ENCODE peak calls at places on chromosomes 16 and 17, in nine cellular contexts. One of them, this sample, is unnamed.

GRCh38 chr17:32784113-32784512 is 92.8 kb downstream of the MYO1D start:
- ATAC-seq in omental fat pad: no peak
- ATAC-seq in activated B cell treated with CpG ODN at 0.5 μM for 24 hours: no peak
- ATAC-seq in HCT116: no peak
- ATAC-seq in A549: no peak
- ATAC-seq in mucosa of descending colon: peak; percentile 62
- ATAC-seq in lung: no peak
- ATAC-seq in activated CD8-positive, alpha-beta T cell treated with anti-CD3 and anti-CD28 coated beads for 36 hours: no peak
- ATAC-seq in IMR-90: no peak
- ATAC-seq in this sample: no peak

GRCh38 chr17:9356488-9356911 is 219.1 kb downstream of the STX8 start:
- ATAC-seq in A549: no peak
- ATAC-seq in activated CD8-positive, alpha-beta T cell treated with anti-CD3 and anti-CD28 coated beads for 36 hours: no peak
- ATAC-seq in mucosa of descending colon: no peak
- ATAC-seq in HCT116: no peak
- ATAC-seq in omental fat pad: no peak
- ATAC-seq in IMR-90: no peak
- ATAC-seq in activated B cell treated with CpG ODN at 0.5 μM for 24 hours: no peak
- ATAC-seq in lung: no peak
- ATAC-seq in this sample: peak; percentile 38

GRCh38 chr16:30367349-30368009 is 2.8 kb downstream of the TBC1D10B start:
- ATAC-seq in activated B cell treated with CpG ODN at 0.5 μM for 24 hours: no peak
- ATAC-seq in HCT116: no peak
- ATAC-seq in IMR-90: no peak
- ATAC-seq in omental fat pad: no peak
- ATAC-seq in activated CD8-positive, alpha-beta T cell treated with anti-CD3 and anti-CD28 coated beads for 36 hours: no peak
- ATAC-seq in lung: no peak
- ATAC-seq in A549: no peak
- ATAC-seq in mucosa of descending colon: no peak
- ATAC-seq in this sample: no peak

GRCh38 chr17:57986841-57987581 is 1.0 kb downstream of the VEZF1 start:
- ATAC-seq in activated B cell treated with CpG ODN at 0.5 μM for 24 hours: no peak
- ATAC-seq in A549: peak; percentile 28
- ATAC-seq in lung: peak; percentile 7
- ATAC-seq in mucosa of descending colon: peak; percentile 43
- ATAC-seq in IMR-90: peak; percentile 18
- ATAC-seq in HCT116: peak; percentile 12
- ATAC-seq in activated CD8-positive, alpha-beta T cell treated with anti-CD3 and anti-CD28 coated beads for 36 hours: peak; percentile 43
- ATAC-seq in omental fat pad: peak; percentile 51
- ATAC-seq in this sample: peak; percentile 25

GRCh38 chr16:24537474-24538337 is 1.7 kb upstream of the RBBP6 start:
- ATAC-seq in A549: no peak
- ATAC-seq in HCT116: peak; percentile 28
- ATAC-seq in activated CD8-positive, alpha-beta T cell treated with anti-CD3 and anti-CD28 coated beads for 36 hours: no peak
- ATAC-seq in mucosa of descending colon: no peak
- ATAC-seq in lung: no peak
- ATAC-seq in IMR-90: no peak
- ATAC-seq in omental fat pad: no peak
- ATAC-seq in activated B cell treated with CpG ODN at 0.5 μM for 24 hours: no peak
- ATAC-seq in this sample: no peak

GRCh38 chr17:51850206-51850605 is 308.3 kb downstream of the CA10 start:
- ATAC-seq in activated B cell treated with CpG ODN at 0.5 μM for 24 hours: no peak
- ATAC-seq in A549: no peak
- ATAC-seq in omental fat pad: no peak
- ATAC-seq in lung: no peak
- ATAC-seq in HCT116: no peak
- ATAC-seq in activated CD8-positive, alpha-beta T cell treated with anti-CD3 and anti-CD28 coated beads for 36 hours: no peak
- ATAC-seq in IMR-90: no peak
- ATAC-seq in mucosa of descending colon: peak; percentile 41
- ATAC-seq in this sample: no peak

GRCh38 chr17:6472517-6472916 is 28.3 kb downstream of the PIMREG start:
- ATAC-seq in IMR-90: no peak
- ATAC-seq in HCT116: no peak
- ATAC-seq in mucosa of descending colon: no peak
- ATAC-seq in omental fat pad: no peak
- ATAC-seq in A549: peak; percentile 3
- ATAC-seq in activated CD8-positive, alpha-beta T cell treated with anti-CD3 and anti-CD28 coated beads for 36 hours: no peak
- ATAC-seq in activated B cell treated with CpG ODN at 0.5 μM for 24 hours: no peak
- ATAC-seq in lung: no peak
- ATAC-seq in this sample: no peak

GRCh38 chr16:47732806-47733150 is 271.6 kb downstream of the PHKB start:
- ATAC-seq in mucosa of descending colon: no peak
- ATAC-seq in omental fat pad: no peak
- ATAC-seq in lung: no peak
- ATAC-seq in activated B cell treated with CpG ODN at 0.5 μM for 24 hours: no peak
- ATAC-seq in IMR-90: peak; percentile 66
- ATAC-seq in HCT116: peak; percentile 80
- ATAC-seq in A549: peak; percentile 79
- ATAC-seq in activated CD8-positive, alpha-beta T cell treated with anti-CD3 and anti-CD28 coated beads for 36 hours: peak; percentile 79
- ATAC-seq in this sample: no peak

GRCh38 chr16:49352923-49353322 is 20.7 kb upstream of the C16orf78 start:
- ATAC-seq in omental fat pad: no peak
- ATAC-seq in mucosa of descending colon: no peak
- ATAC-seq in HCT116: peak; percentile 69
- ATAC-seq in activated B cell treated with CpG ODN at 0.5 μM for 24 hours: no peak
- ATAC-seq in A549: no peak
- ATAC-seq in activated CD8-positive, alpha-beta T cell treated with anti-CD3 and anti-CD28 coated beads for 36 hours: no peak
- ATAC-seq in lung: no peak
- ATAC-seq in IMR-90: no peak
- ATAC-seq in this sample: no peak

GRCh38 chr17:44465897-44466296 is 37.3 kb downstream of the GPATCH8 start:
- ATAC-seq in activated CD8-positive, alpha-beta T cell treated with anti-CD3 and anti-CD28 coated beads for 36 hours: no peak
- ATAC-seq in HCT116: no peak
- ATAC-seq in omental fat pad: no peak
- ATAC-seq in mucosa of descending colon: no peak
- ATAC-seq in IMR-90: no peak
- ATAC-seq in lung: no peak
- ATAC-seq in activated B cell treated with CpG ODN at 0.5 μM for 24 hours: no peak
- ATAC-seq in A549: no peak
- ATAC-seq in this sample: no peak

GRCh38 chr16:56669005-56669839 is at the start of gene MT1H:
- ATAC-seq in activated B cell treated with CpG ODN at 0.5 μM for 24 hours: no peak
- ATAC-seq in activated CD8-positive, alpha-beta T cell treated with anti-CD3 and anti-CD28 coated beads for 36 hours: peak; percentile 37
- ATAC-seq in lung: no peak
- ATAC-seq in HCT116: no peak
- ATAC-seq in IMR-90: no peak
- ATAC-seq in mucosa of descending colon: peak; percentile 71
- ATAC-seq in omental fat pad: peak; percentile 58
- ATAC-seq in A549: no peak
- ATAC-seq in this sample: peak; percentile 17

DNA sequence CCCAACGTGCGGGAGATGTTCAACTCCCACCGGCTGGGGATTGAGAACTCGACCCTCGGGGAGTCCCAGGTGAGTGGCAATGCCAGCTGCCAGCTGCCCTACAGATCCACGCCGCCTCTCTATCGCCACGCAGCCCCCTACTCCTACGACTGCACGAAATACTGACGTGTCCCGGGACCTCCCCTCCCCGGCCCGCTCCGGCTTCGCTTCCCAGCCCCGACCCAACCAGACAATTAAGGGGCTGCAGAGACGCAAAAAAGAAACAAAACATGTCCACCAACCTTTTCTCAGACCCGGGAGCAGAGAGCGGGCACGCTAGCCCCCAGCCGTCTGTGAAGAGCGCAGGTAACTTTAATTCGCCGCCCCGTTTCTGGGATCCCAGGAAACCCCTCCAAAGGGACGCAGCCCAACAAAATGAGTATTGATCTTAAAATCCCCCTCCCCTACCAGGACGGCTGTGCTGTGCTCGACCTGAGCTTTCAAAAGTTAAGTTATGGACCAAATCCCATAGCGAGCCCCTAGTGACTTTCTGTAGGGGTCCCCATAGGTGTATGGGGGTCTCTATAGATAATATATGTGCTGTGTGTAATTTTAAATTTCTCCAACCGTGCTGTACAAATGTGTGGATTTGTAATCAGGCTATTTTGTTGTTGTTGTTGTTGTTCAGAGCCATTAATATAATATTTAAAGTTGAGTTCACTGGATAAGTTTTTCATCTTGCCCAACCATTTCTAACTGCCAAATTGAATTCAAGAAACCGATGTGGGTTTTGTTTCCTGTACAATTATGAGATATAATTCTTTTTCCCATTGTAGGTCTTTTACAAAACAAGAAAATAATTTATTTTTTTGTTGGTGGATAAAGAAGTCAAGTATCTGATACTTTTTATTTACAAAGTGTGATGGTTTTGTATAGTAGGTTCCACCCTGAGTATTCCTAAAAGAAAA is 2.3 kb downstream of the FOXC2 start:
- ATAC-seq in omental fat pad: no peak
- ATAC-seq in HCT116: no peak
- ATAC-seq in A549: no peak
- ATAC-seq in mucosa of descending colon: no peak
- ATAC-seq in lung: no peak
- ATAC-seq in activated CD8-positive, alpha-beta T cell treated with anti-CD3 and anti-CD28 coated beads for 36 hours: no peak
- ATAC-seq in IMR-90: no peak
- ATAC-seq in activated B cell treated with CpG ODN at 0.5 μM for 24 hours: no peak
- ATAC-seq in this sample: no peak
- TF ChIP-seq CTCF in omental fat pad: no peak
- TF ChIP-seq CTCF in HCT116: no peak
- TF ChIP-seq CTCF in A549: no peak
- TF ChIP-seq CTCF in mucosa of descending colon: no peak
- TF ChIP-seq CTCF in lung: no peak
- TF ChIP-seq CTCF in activated CD8-positive, alpha-beta T cell treated with anti-CD3 and anti-CD28 coated beads for 36 hours: no peak
- TF ChIP-seq CTCF in IMR-90: no peak
- TF ChIP-seq CTCF in activated B cell treated with CpG ODN at 0.5 μM for 24 hours: no peak
- TF ChIP-seq CTCF in this sample: no peak

GRCh38 chr17:30449480-30449879 is 27.7 kb upstream of the GOSR1 start:
- ATAC-seq in A549: no peak
- ATAC-seq in activated B cell treated with CpG ODN at 0.5 μM for 24 hours: no peak
- ATAC-seq in IMR-90: no peak
- ATAC-seq in lung: no peak
- ATAC-seq in activated CD8-positive, alpha-beta T cell treated with anti-CD3 and anti-CD28 coated beads for 36 hours: no peak
- ATAC-seq in omental fat pad: no peak
- ATAC-seq in mucosa of descending colon: no peak
- ATAC-seq in HCT116: no peak
- ATAC-seq in this sample: no peak

DNA sequence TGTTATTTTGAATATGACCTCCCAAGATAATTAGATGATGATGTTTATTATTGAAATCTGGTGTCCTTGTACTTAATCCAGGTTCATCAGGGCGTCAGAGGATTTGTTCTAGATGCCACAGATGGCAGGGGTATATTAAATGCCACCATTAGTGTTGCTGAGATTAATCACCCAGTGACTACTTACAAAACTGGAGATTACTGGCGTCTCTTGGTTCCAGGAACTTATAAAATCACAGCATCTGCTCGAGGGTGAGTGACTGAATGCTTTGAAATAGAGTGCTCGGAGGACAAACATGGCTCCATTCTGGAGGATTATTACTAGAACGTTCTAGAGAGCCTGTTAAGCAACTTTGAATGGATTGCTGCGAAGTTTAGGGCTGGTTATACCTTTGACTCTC is 33.5 kb upstream of the GOSR1 start:
- ATAC-seq in omental fat pad: no peak
- ATAC-seq in activated CD8-positive, alpha-beta T cell treated with anti-CD3 and anti-CD28 coated beads for 36 hours: no peak
- ATAC-seq in IMR-90: no peak
- ATAC-seq in lung: no peak
- ATAC-seq in HCT116: no peak
- ATAC-seq in mucosa of descending colon: no peak
- ATAC-seq in activated B cell treated with CpG ODN at 0.5 μM for 24 hours: no peak
- ATAC-seq in A549: no peak
- ATAC-seq in this sample: no peak
- TF ChIP-seq CTCF in omental fat pad: no peak
- TF ChIP-seq CTCF in activated CD8-positive, alpha-beta T cell treated with anti-CD3 and anti-CD28 coated beads for 36 hours: no peak
- TF ChIP-seq CTCF in IMR-90: no peak
- TF ChIP-seq CTCF in lung: no peak
- TF ChIP-seq CTCF in HCT116: no peak
- TF ChIP-seq CTCF in mucosa of descending colon: no peak
- TF ChIP-seq CTCF in activated B cell treated with CpG ODN at 0.5 μM for 24 hours: no peak
- TF ChIP-seq CTCF in A549: no peak
- TF ChIP-seq CTCF in this sample: no peak

DNA sequence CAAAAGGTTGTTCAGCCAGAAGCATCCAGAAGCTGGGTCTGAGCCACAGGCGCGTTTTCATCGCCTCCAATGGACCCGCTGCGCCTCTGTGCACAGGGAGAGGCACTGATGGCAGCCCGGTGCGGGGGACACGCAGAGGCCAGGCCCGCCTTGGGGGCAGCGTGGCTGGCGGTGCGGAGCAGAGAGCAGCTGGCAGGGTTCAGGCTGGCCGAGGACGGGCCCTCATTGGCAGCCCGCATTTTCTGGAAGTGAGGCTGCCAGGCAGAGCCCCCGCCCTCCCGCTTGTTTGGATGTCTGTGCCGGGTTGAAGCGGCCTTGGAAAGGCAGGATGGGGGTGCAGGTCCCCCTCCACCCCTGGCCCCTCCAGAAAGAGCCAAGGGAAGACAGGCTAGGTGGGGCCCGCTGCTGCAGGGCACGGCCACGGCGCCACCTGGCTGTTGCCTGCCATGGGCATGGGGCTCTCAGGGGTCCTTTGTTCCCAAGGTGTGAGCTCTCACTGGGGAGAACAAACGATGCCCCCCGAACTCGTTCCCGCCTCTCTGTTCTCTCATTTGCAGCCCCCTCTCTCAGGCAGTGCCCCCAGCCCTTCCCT is 18.8 kb downstream of the GSE1 start:
- ATAC-seq in mucosa of descending colon: no peak
- ATAC-seq in HCT116: peak; percentile 27
- ATAC-seq in lung: no peak
- ATAC-seq in A549: no peak
- ATAC-seq in IMR-90: no peak
- ATAC-seq in activated B cell treated with CpG ODN at 0.5 μM for 24 hours: no peak
- ATAC-seq in activated CD8-positive, alpha-beta T cell treated with anti-CD3 and anti-CD28 coated beads for 36 hours: no peak
- ATAC-seq in omental fat pad: no peak
- ATAC-seq in this sample: no peak
- TF ChIP-seq CTCF in mucosa of descending colon: no peak
- TF ChIP-seq CTCF in HCT116: no peak
- TF ChIP-seq CTCF in lung: no peak
- TF ChIP-seq CTCF in A549: peak; percentile 17
- TF ChIP-seq CTCF in IMR-90: no peak
- TF ChIP-seq CTCF in activated B cell treated with CpG ODN at 0.5 μM for 24 hours: no peak
- TF ChIP-seq CTCF in activated CD8-positive, alpha-beta T cell treated with anti-CD3 and anti-CD28 coated beads for 36 hours: no peak
- TF ChIP-seq CTCF in omental fat pad: no peak
- TF ChIP-seq CTCF in this sample: no peak

GRCh38 chr16:77931058-77931457 is 91.3 kb upstream of the CLEC3A start:
- ATAC-seq in HCT116: no peak
- ATAC-seq in A549: no peak
- ATAC-seq in omental fat pad: no peak
- ATAC-seq in lung: no peak
- ATAC-seq in IMR-90: no peak
- ATAC-seq in activated B cell treated with CpG ODN at 0.5 μM for 24 hours: no peak
- ATAC-seq in mucosa of descending colon: no peak
- ATAC-seq in activated CD8-positive, alpha-beta T cell treated with anti-CD3 and anti-CD28 coated beads for 36 hours: no peak
- ATAC-seq in this sample: no peak
- TF ChIP-seq CTCF in HCT116: no peak
- TF ChIP-seq CTCF in A549: no peak
- TF ChIP-seq CTCF in omental fat pad: no peak
- TF ChIP-seq CTCF in lung: no peak
- TF ChIP-seq CTCF in IMR-90: no peak
- TF ChIP-seq CTCF in activated B cell treated with CpG ODN at 0.5 μM for 24 hours: no peak
- TF ChIP-seq CTCF in mucosa of descending colon: no peak
- TF ChIP-seq CTCF in activated CD8-positive, alpha-beta T cell treated with anti-CD3 and anti-CD28 coated beads for 36 hours: no peak
- TF ChIP-seq CTCF in this sample: no peak

This sample was measured in gastroesophageal sphincter.